ENCODE peak calls at places on chromosomes 4 and X, in nine cellular contexts. K is heart right ventricle, F is left ventricle myocardium inferior, Q is colonic mucosa, J is thoracic aorta, D is neural progenitor cell, I is fibroblast of lung, L is breast epithelium, C is Caco-2. H is an unnamed sample. For H3K27me3, the result is how much of the 10 kb centered on the place peaks cover.

GRCh38 chrX:21840199-21840557 is 761 bp downstream of the MBTPS2 start:
- DNase-seq in C (no peak), I (peak), K (no peak), D (no peak), J (no peak), Q (no peak), F (no peak), L (no peak), H (no peak)

GRCh38 chrX:149871940-149872339 is 9.0 kb upstream of the MAGEA8 start:
- DNase-seq in D (peak), C (peak), L (no peak), J (no peak), I (peak), K (peak), F (no peak), Q (peak), H (no peak)

GRCh38 chr4:177442623-177443155 is 452 bp upstream of the AGA start:
- DNase-seq in L (no peak), C (no peak), D (no peak), Q (peak), F (no peak), I (no peak), K (no peak), J (no peak), H (no peak)

GRCh38 chr4:134691915-134692314 is 490.3 kb upstream of the PABPC4L start:
- DNase-seq in K (no peak), J (no peak), I (peak), D (no peak), Q (no peak), L (no peak), C (no peak), F (no peak), H (no peak)

GRCh38 chrX:35625714-35626113 is 172.4 kb upstream of the MAGEB16 start:
- DNase-seq in I (no peak), K (no peak), J (no peak), D (no peak), Q (no peak), L (no peak), C (no peak), F (no peak), H (no peak)

GRCh38 chr4:70365479-70365878 is 4.9 kb downstream of the SMR3A start:
- DNase-seq in C (no peak), F (no peak), K (no peak), D (no peak), J (no peak), Q (no peak), I (no peak), L (no peak), H (no peak)

GRCh38 chr4:13344216-13344615 is 139.9 kb downstream of the RAB28 start:
- DNase-seq in J (no peak), Q (no peak), D (no peak), F (no peak), K (no peak), C (no peak), I (no peak), L (no peak), H (no peak)

GRCh38 chr4:153603835-153604234 is 80.2 kb upstream of the TLR2 start:
- DNase-seq in D (no peak), Q (no peak), F (no peak), L (no peak), K (no peak), C (no peak), J (no peak), I (no peak), H (no peak)

GRCh38 chr4:121943941-121944340 is 7.9 kb downstream of the TRPC3 start:
- DNase-seq in L (no peak), Q (no peak), I (no peak), D (peak), K (no peak), J (no peak), C (no peak), F (no peak), H (no peak)

GRCh38 chr4:107283587-107284559 is 247.8 kb upstream of the DKK2 start:
- DNase-seq in F (no peak), Q (no peak), J (no peak), D (no peak), C (no peak), L (no peak), K (no peak), I (peak), H (peak)

GRCh38 chr4:64617813-64618212 is 208.6 kb upstream of the TECRL start:
- DNase-seq in L (no peak), D (no peak), I (peak), J (no peak), K (no peak), F (no peak), C (no peak), Q (no peak), H (no peak)

GRCh38 chr4:73904491-73904890 is 35.3 kb downstream of the CXCL1 start:
- DNase-seq in K (no peak), F (peak), Q (no peak), I (peak), J (no peak), L (no peak), C (no peak), D (no peak), H (no peak)

GRCh38 chr4:138507527-138507926 is 265.4 kb upstream of the SLC7A11 start:
- DNase-seq in I (peak), F (no peak), D (no peak), J (no peak), Q (no peak), C (peak), L (no peak), K (no peak), H (no peak)

GRCh38 chr4:73067971-73068394 is 1.5 kb downstream of the COX18 start:
- DNase-seq in C (no peak), L (no peak), J (no peak), F (no peak), D (no peak), I (peak), Q (no peak), K (no peak), H (no peak)

GRCh38 chrX:12360991-12361598 is 222.8 kb downstream of the FRMPD4 start:
- DNase-seq in F (no peak), L (no peak), J (no peak), D (no peak), I (peak), Q (no peak), K (no peak), C (no peak), H (no peak)

GRCh38 chr4:189815404-189816192 is 125.1 kb upstream of the FRG1 start:
- DNase-seq in K (no peak), F (no peak), C (no peak), D (no peak), L (no peak), Q (no peak), J (no peak), I (no peak), H (no peak)

GRCh38 chr4:6458528-6458927 is 13.9 kb downstream of the PPP2R2C start:
- DNase-seq in J (no peak), F (no peak), L (no peak), Q (no peak), D (no peak), I (no peak), C (no peak), K (no peak), H (no peak)

GRCh38 chr4:128338634-128339355 is 51.2 kb upstream of the PGRMC2 start:
- DNase-seq in L (no peak), J (no peak), F (no peak), D (no peak), K (no peak), C (no peak), Q (no peak), I (peak), H (peak)

GRCh38 chr4:52984469-52984868 is 122.4 kb downstream of the RASL11B start:
- DNase-seq in L (no peak), J (no peak), I (peak), K (no peak), C (no peak), Q (no peak), D (no peak), F (no peak), H (no peak)

GRCh38 chr4:52250124-52250523 is 199.0 kb downstream of the SPATA18 start:
- DNase-seq in D (no peak), L (no peak), I (no peak), K (peak), F (peak), Q (peak), J (peak), C (no peak), H (no peak)

GRCh38 chr4:89570931-89571330 is 263.3 kb upstream of the GPRIN3 start:
- DNase-seq in J (no peak), D (no peak), C (no peak), F (no peak), Q (no peak), I (no peak), L (no peak), K (no peak), H (no peak)

GRCh38 chrX:39477031-39477430 is 620.7 kb downstream of the BCOR start:
- DNase-seq in L (no peak), F (no peak), D (no peak), J (no peak), I (no peak), C (no peak), K (no peak), Q (no peak), H (no peak)

GRCh38 chrX:55907968-55908607 is 190.5 kb downstream of the RRAGB start:
- DNase-seq in K (peak), C (peak), J (no peak), L (peak), D (peak), Q (peak), I (peak), F (peak), H (no peak)

GRCh38 chr4:10008208-10009005 is 12.9 kb downstream of the SLC2A9 start:
- DNase-seq in D (no peak), K (no peak), L (no peak), J (no peak), F (no peak), I (peak), C (no peak), Q (no peak), H (no peak)

GRCh38 chr4:20612313-20612712 is 87.9 kb upstream of the PACRGL start:
- DNase-seq in F (no peak), C (no peak), Q (no peak), K (no peak), D (no peak), L (no peak), I (peak), J (no peak), H (peak)

GRCh38 chr4:88937081-88937480 is 119.9 kb downstream of the FAM13A start:
- DNase-seq in K (no peak), F (no peak), Q (no peak), C (no peak), L (no peak), J (no peak), D (no peak), I (peak), H (peak)

GRCh38 chrX:154712781-154713391 is 38.0 kb downstream of the GAB3 start:
- DNase-seq in J (no peak), L (no peak), F (no peak), D (no peak), K (no peak), Q (no peak), C (no peak), I (peak), H (no peak)

GRCh38 chrX:126550816-126551215 is 1.8 kb downstream of the DCAF12L1 start:
- DNase-seq in C (no peak), K (no peak), Q (no peak), F (no peak), I (no peak), D (no peak), L (no peak), J (no peak), H (peak)

DNA sequence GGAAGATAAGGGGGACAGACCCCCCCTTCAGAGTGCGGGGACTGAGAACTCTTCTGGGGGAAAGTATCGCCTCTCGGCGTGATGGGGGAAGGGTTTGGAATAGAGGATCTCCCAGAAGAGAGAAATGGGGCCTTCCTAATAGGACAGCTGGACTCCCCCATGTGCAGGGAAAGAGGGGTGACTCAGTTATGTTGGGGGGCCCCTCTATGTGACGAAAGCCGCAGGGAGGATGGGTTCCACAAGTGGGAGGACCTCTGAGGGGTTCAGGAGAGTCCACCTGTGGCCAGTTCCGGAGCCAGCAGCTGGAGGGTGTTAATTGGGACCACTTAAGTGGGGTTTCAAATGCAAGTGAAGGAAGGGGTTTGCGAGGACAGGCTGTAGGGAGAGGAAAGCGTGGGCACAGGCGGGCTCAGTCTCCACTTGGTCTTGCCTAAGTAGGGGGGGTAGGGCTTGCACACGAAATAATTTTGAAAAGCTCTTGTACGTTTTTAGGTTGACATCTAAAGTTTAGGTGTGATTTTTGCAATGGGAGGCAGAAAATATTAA is 721 bp downstream of the SUV39H1 start:
- DNase-seq in F (no peak), D (no peak), J (no peak), Q (no peak), K (no peak), L (no peak), I (no peak), C (no peak), H (no peak)
- TF ChIP-seq CTCF in F (no peak), D (no peak), J (no peak), Q (no peak), K (no peak), L (no peak), I (no peak), C (no peak), H (no peak)

GRCh38 chr4:180823116-180823515 is 1420.1 kb upstream of the TENM3 start:
- DNase-seq in Q (no peak), K (no peak), J (no peak), C (no peak), I (peak), F (no peak), D (no peak), L (no peak), H (no peak)

GRCh38 chr4:180832086-180832485 is 1411.1 kb upstream of the TENM3 start:
- DNase-seq in L (no peak), J (no peak), D (peak), F (no peak), I (no peak), C (no peak), Q (no peak), K (no peak), H (no peak)

GRCh38 chr4:180827193-180827592 is 1416.0 kb upstream of the TENM3 start:
- DNase-seq in Q (no peak), I (peak), L (no peak), D (no peak), J (no peak), F (no peak), K (no peak), C (no peak), H (no peak)

GRCh38 chr4:180828455-180829018 is 1414.7 kb upstream of the TENM3 start:
- DNase-seq in Q (no peak), L (no peak), J (no peak), C (no peak), K (peak), D (peak), I (peak), F (no peak), H (peak)

DNA sequence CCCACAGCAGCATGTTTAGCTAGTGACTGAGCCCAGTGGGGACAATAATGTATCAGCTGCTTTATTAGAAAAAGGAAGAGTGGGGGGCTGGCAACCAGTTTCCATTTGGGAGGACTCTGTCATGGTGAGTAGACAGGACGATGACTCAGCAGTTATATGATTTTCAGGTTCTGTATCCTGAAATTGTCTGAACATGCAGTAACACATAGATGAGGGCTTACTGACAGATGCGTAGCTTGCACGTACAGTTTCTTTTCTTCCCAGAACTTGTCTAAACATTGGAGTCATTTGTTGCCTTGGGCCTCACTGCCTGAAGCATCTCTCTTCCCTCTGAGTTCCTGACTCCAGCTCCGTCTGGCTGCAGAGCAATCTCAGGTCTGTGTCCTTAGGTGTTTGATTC is 1415.6 kb upstream of the TENM3 start:
- DNase-seq in J (no peak), D (no peak), L (no peak), C (no peak), I (peak), F (no peak), Q (no peak), K (no peak), H (no peak)
- H3K4me3 ChIP-seq in J (peak), D (no peak), L (peak), C (no peak), I (peak), F (peak), Q (no peak), K (peak), H (no peak)

GRCh38 chr4:108763981-108764380 is 1.1 kb upstream of the ETNPPL start:
- DNase-seq in Q (no peak), K (no peak), C (no peak), I (no peak), F (no peak), L (no peak), J (no peak), D (no peak), H (no peak)
- H3K27me3 ChIP-seq in Q (under half), K (under half), C (under half), I (under half), F (under half), L (under half), J (under half), D (under half), H (under half)

DNA sequence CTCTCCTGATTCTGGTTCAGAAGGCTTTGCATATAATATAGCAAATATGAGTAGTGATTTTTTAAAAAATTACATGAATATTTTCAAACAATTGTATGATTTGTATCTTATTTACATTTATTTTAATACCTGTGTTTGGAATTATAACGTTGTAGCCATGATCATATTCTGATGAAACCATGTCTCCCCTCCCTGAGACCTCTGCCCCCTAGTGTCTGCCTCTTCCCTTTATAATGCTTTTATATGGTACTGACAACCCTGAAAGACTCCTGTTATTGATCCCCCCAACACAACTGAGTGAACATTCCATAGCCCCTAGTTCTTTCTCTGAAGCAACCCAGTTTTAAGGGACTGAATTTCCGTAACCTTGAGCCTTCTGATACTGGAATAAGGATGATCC is 187.4 kb downstream of the SOX3 start:
- DNase-seq in F (no peak), Q (no peak), K (no peak), C (no peak), D (no peak), I (no peak), L (no peak), J (no peak), H (no peak)
- TF ChIP-seq CTCF in F (no peak), Q (no peak), K (no peak), C (no peak), D (peak), I (no peak), L (no peak), J (no peak), H (no peak)

DNA sequence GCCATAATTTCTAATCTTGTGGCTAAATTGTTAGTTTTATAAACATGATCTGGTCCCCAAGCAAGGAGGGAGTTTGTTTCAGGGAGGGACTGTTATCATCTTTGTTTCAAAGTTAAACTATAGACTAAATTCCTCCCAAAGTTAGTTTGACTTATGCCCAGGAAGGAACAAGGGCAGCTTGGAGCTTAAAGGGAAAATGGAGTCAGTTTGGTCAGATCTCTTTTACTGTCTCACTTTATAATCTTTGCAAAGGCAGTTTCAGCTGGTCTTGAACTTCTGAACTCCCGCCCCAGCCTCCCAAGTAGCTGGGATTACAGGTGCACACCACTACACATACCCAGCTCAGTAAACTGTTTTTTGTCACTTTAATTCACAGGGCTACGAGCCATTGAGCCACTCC is 214.7 kb downstream of the ZNF674 start:
- DNase-seq in I (no peak), J (no peak), L (no peak), D (no peak), F (no peak), K (no peak), C (no peak), Q (no peak), H (no peak)
- H3K4me3 ChIP-seq in I (no peak), J (no peak), L (no peak), D (no peak), F (no peak), K (no peak), C (no peak), Q (no peak), H (no peak)

GRCh38 chr4:1010522-1011021 is 854 bp upstream of the FGFRL1 start:
- DNase-seq in C (peak), D (peak), F (peak), Q (peak), L (peak), J (peak), K (no peak), I (peak), H (no peak)
- H3K27me3 ChIP-seq in C (under half), D (half or more), F (under half), Q (under half), L (under half), J (under half), K (under half), I (under half), H (under half)

DNA sequence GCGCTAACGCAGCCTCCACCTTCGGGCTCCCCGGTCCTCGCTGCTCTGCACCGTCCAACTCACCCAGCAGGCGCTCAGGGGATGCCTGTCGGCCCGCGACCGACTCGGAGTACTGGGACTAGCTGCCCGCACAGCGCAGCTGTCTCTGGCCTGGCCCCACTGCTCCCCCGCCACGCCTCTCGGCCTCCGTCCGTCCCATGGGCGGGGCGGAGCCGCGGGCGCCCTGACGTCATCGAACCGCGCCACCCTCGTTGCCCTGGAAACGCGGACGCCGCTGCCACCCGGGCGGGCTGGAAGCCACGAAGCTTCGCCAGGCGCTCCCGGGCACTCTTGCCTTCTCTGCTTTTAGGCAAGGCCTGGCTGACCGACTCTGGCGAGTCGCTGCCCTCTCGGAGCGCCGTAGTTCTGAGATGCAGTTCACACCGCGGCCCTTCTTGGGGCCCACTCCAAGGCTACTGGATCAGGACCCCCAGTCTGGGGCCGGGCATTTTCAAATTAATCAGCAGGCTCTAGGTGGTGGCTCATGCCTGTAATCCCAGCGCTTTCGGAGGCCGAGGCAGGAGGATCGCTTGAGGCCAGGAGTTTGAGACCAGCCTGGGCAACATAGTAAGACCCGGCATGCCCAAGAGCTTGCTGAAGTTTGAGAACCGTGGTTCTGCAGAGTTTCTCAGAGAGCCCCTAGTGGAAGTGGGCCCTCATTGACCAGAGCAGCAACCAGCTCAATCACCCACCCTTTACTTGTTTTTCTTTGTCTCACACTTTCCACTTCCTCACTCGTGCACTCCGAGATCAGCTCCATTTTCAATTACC is 12.0 kb downstream of the ACOX3 start:
- DNase-seq in C (peak), L (peak), Q (peak), F (peak), J (peak), I (peak), D (peak), K (peak), H (no peak)
- TF ChIP-seq CTCF in C (peak), L (no peak), Q (no peak), F (peak), J (peak), I (peak), D (peak), K (no peak), H (peak)

DNA sequence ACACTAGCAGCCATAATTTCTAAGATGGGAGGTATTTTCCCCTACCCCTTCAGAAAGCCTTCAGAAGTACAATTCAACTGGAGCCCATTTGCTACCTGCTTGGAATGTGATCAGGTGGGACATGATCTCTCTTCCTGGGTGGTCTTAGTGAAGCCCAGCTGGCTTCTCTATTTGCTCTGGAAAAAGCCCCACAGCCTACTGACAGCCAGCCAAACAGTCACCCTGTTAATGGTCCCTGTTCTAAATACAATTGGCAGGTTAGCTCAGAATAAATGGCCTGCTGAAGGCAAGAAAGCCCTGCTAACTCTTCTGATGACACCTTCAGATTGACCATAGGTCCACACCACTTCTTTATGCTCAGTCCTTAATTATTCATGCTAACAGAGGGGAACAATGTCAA is 39.9 kb downstream of the HS6ST2 start:
- DNase-seq in F (no peak), K (no peak), J (no peak), C (no peak), Q (no peak), D (no peak), I (no peak), L (no peak), H (no peak)
- H3K4me3 ChIP-seq in F (no peak), K (no peak), J (no peak), C (no peak), Q (no peak), D (no peak), I (no peak), L (no peak), H (no peak)